ENCODE peak calls at places on chromosomes 5 and 9, in six cellular contexts. D is H9, Q is neuronal stem cell, K is IMR-90, Y is trophoblast cell, M is H1. S is an unnamed sample.

GRCh38 chr5:156326718-156327259 is at the start of gene SGCD:
- DNase-seq in D (no peak), Q (no peak), K (peak), Y (no peak), M (peak), S (peak)

GRCh38 chr9:126309427-126310179 is 17.0 kb upstream of the MVB12B start:
- DNase-seq in D (no peak), Q (no peak), K (no peak), Y (no peak), M (no peak), S (no peak)

GRCh38 chr9:133580416-133580738 is 28.8 kb downstream of the FAM163B start:
- DNase-seq in D (no peak), Q (no peak), K (no peak), Y (no peak), M (no peak), S (no peak)

GRCh38 chr5:137997726-137998213 is 35.1 kb downstream of the FAM13B start:
- DNase-seq in D (no peak), Q (no peak), K (peak), Y (no peak), M (no peak), S (peak)

GRCh38 chr5:14234204-14234603 is 91.1 kb downstream of the TRIO start:
- DNase-seq in D (no peak), Q (no peak), K (no peak), Y (peak), M (no peak), S (no peak)

GRCh38 chr5:87061046-87061445 is 206.6 kb upstream of the RASA1 start:
- DNase-seq in D (no peak), Q (no peak), K (peak), Y (no peak), M (no peak), S (no peak)

GRCh38 chr5:82584631-82585030 is 306.5 kb upstream of the RPS23 start:
- DNase-seq in D (no peak), Q (no peak), K (no peak), Y (no peak), M (no peak), S (no peak)

GRCh38 chr9:121613009-121613766 is 38.2 kb upstream of the DAB2IP start:
- DNase-seq in D (no peak), Q (no peak), K (no peak), Y (peak), M (no peak), S (peak)

GRCh38 chr9:90967171-90967570 is 165.6 kb downstream of the SYK start:
- DNase-seq in D (no peak), Q (no peak), K (no peak), Y (no peak), M (no peak), S (no peak)

GRCh38 chr9:126443144-126443543 is 116.5 kb downstream of the MVB12B start:
- DNase-seq in D (peak), Q (no peak), K (no peak), Y (no peak), M (no peak), S (no peak)

GRCh38 chr5:65076251-65076869 is 307.6 kb downstream of the CWC27 start:
- DNase-seq in D (peak), Q (no peak), K (peak), Y (peak), M (peak), S (peak)

GRCh38 chr9:132548971-132549649 is 33.3 kb upstream of the BARHL1 start:
- DNase-seq in D (no peak), Q (no peak), K (no peak), Y (no peak), M (no peak), S (peak)

GRCh38 chr9:5112109-5112592 is 73.3 kb downstream of the INSL6 start:
- DNase-seq in D (no peak), Q (no peak), K (no peak), Y (no peak), M (no peak), S (no peak)

GRCh38 chr9:118059520-118060278 is 355.5 kb downstream of the TLR4 start:
- DNase-seq in D (no peak), Q (peak), K (no peak), Y (peak), M (peak), S (peak)

GRCh38 chr9:82499337-82499736 is 510.8 kb downstream of the SPATA31D1 start:
- DNase-seq in D (no peak), Q (no peak), K (no peak), Y (no peak), M (no peak), S (no peak)

GRCh38 chr5:164013077-164013670 is 507.8 kb downstream of the MAT2B start:
- DNase-seq in D (peak), Q (peak), K (peak), Y (peak), M (peak), S (peak)

GRCh38 chr9:69818946-69819345 is 1.7 kb upstream of the CFAP95 start:
- DNase-seq in D (no peak), Q (no peak), K (peak), Y (no peak), M (no peak), S (peak)

GRCh38 chr5:11564716-11565115 is 339.5 kb downstream of the CTNND2 start:
- DNase-seq in D (no peak), Q (no peak), K (no peak), Y (no peak), M (no peak), S (no peak)

GRCh38 chr9:122498883-122499288 is 11.7 kb upstream of the OR1J2 start:
- DNase-seq in D (peak), Q (no peak), K (peak), Y (peak), M (peak), S (peak)

GRCh38 chr9:68538200-68538599 is 2.5 kb downstream of the TMEM252 start:
- DNase-seq in D (no peak), Q (no peak), K (peak), Y (no peak), M (no peak), S (peak)

GRCh38 chr5:163766936-163767670 is 261.7 kb downstream of the MAT2B start:
- DNase-seq in D (no peak), Q (no peak), K (no peak), Y (no peak), M (no peak), S (no peak)

GRCh38 chr5:116569999-116570398 is 4.6 kb downstream of the SEMA6A start:
- DNase-seq in D (no peak), Q (no peak), K (no peak), Y (no peak), M (no peak), S (no peak)

GRCh38 chr9:14994738-14995137 is 84.5 kb upstream of the FREM1 start:
- DNase-seq in D (no peak), Q (no peak), K (no peak), Y (no peak), M (no peak), S (no peak)

GRCh38 chr5:1413611-1414241 is 31.5 kb downstream of the SLC6A3 start:
- DNase-seq in D (no peak), Q (no peak), K (no peak), Y (no peak), M (no peak), S (no peak)

GRCh38 chr9:134378901-134379338 is 52.7 kb downstream of the RXRA start:
- DNase-seq in D (no peak), Q (no peak), K (peak), Y (peak), M (no peak), S (peak)

GRCh38 chr5:145984072-145984471 is 47.7 kb downstream of the SH3RF2 start:
- DNase-seq in D (no peak), Q (no peak), K (no peak), Y (peak), M (no peak), S (no peak)

GRCh38 chr5:76838481-76839261 is 11.1 kb upstream of the S100Z start:
- DNase-seq in D (no peak), Q (no peak), K (peak), Y (no peak), M (no peak), S (peak)

GRCh38 chr5:156584856-156585255 is 257.9 kb downstream of the SGCD start:
- DNase-seq in D (no peak), Q (no peak), K (no peak), Y (no peak), M (no peak), S (no peak)

GRCh38 chr9:93244510-93245436 is 60.8 kb downstream of the WNK2 start:
- DNase-seq in D (no peak), Q (no peak), K (no peak), Y (peak), M (no peak), S (no peak)

GRCh38 chr9:7848498-7848897 is 48.9 kb upstream of the DMAC1 start:
- DNase-seq in D (no peak), Q (no peak), K (no peak), Y (no peak), M (no peak), S (no peak)

GRCh38 chr5:6774673-6775327 is 61.6 kb downstream of the TENT4A start:
- DNase-seq in D (no peak), Q (no peak), K (no peak), Y (no peak), M (no peak), S (no peak)

GRCh38 chr5:41794478-41794877 is 75.7 kb downstream of the OXCT1 start:
- DNase-seq in D (no peak), Q (no peak), K (peak), Y (peak), M (no peak), S (peak)

GRCh38 chr5:132082329-132083023 is 8.9 kb downstream of the CSF2 start:
- DNase-seq in D (no peak), Q (no peak), K (no peak), Y (no peak), M (no peak), S (no peak)

GRCh38 chr5:178572617-178573016 is 17.6 kb downstream of the COL23A1 start:
- DNase-seq in D (no peak), Q (no peak), K (no peak), Y (no peak), M (no peak), S (no peak)
- H3K14ac ChIP-seq in D (no peak), Q (no peak), K (no peak), Y (no peak), M (no peak), S (no peak)

DNA sequence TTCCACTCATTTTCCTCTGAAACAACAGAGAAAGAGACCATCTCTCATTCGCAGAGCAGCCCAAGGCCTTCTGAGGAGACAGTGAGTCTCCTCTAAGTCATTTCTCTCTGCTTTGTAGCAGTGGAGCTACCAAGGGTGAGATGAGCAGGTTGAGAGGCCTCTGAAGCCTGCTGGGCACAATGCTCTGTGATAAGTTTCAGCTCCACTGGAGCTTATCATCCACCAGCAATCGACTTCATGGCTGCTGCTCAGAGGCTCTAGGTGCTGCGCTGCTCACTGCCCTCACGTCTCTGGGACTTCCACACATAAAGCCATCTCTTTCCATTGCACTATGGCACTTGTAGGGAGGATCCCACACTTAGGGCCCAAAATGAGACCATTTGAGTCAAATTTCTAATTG is 96.3 kb downstream of the CMYA5 start:
- DNase-seq in D (no peak), Q (no peak), K (no peak), Y (no peak), M (no peak), S (no peak)
- H2AFZ ChIP-seq in D (no peak), Q (peak), K (no peak), Y (no peak), M (no peak), S (no peak)

DNA sequence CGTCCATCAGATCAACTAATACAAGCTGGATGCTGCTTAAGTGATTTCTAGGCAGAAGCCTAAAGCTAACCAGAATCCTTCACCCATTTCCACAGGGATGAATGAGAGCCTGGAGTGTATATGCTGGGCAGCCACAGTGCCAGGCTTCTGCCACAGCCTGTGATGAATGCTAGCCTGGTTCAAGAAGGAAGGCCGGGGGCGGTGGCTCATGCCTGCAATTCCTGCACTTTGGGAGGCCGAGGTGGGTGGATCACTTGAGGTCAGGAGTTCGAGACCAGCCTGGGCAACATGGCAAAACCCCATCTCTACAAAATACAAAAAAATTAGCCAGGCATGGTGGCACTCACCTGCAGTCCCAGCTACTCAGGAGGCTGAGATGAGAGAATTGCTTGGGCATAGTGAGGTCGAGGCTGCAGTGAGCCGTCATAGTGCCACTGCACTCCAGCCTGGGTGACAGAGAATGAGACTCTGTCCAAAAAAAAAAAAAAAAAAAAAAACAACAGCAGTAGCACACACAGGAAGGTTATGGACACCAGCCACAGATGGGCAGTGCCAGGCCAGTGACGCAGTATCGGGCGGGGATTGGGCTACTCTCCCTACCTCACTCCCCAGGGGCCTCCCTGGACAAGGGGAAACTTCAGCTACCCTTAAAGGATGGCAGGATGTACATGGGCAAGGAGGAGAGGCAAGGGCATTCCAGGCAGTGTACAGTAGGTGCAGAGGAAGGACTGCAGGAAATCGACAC is 23.1 kb upstream of the HMCN2 start:
- DNase-seq in D (no peak), Q (no peak), K (no peak), Y (no peak), M (no peak), S (no peak)
- H3K14ac ChIP-seq in D (no peak), Q (no peak), K (no peak), Y (no peak), M (no peak), S (no peak)

GRCh38 chr5:122680623-122681350 is 94.1 kb upstream of the SNX2 start:
- DNase-seq in D (no peak), Q (no peak), K (no peak), Y (peak), M (no peak), S (no peak)
- H2AFZ ChIP-seq in D (no peak), Q (no peak), K (no peak), Y (no peak), M (peak), S (no peak)

DNA sequence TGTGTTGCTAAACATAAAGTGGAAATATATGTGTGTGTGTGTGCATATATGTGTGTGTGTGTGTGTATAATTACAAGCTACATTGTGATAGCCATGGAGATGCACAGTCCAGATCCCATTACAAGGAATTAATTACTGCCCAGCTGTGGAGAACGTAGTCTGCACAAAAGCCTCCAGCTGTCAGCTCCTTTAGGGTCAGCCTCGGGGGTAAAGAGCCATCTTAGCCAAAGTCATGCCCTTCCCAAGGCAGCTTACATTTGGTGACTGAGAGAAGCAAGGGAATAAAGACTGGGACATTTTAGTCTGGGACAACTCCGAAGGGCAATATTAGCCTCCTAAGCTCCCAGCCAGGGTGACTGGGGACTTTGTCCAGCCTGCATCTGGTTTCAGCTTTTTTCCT is 21.9 kb upstream of the FOCAD start:
- DNase-seq in D (no peak), Q (no peak), K (no peak), Y (no peak), M (no peak), S (no peak)
- H3K14ac ChIP-seq in D (no peak), Q (no peak), K (no peak), Y (no peak), M (no peak), S (no peak)

GRCh38 chr9:124482431-124483031 is 24.7 kb downstream of the NR5A1 start:
- DNase-seq in D (peak), Q (no peak), K (no peak), Y (peak), M (peak), S (no peak)
- H2AFZ ChIP-seq in D (no peak), Q (no peak), K (no peak), Y (no peak), M (peak), S (no peak)

DNA sequence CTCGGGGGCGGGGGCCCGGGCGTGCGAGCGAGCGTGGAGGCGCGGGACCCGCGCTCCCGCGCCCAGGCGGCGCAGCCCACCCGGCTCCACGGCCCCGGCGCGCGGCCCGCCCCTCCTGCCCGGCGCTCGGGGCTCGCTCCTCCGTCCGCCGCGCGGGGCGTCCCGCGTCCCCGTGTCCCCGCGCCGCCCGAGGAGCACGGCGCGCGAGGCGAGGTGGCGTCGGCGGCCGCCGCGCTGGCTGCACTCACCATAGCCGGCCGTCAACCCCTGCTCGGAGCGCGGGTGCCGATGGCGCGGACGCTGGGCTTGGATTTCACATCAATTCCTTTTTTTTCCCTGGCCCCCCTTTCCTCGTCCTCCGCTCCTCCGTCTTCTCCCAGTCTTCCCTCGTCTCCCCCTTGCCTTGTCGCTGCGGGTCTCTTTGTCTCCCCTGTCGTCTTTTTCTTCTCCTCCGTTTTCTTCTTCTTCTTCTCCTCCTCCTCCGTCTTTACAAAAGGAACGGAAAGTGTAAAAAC is 493 bp downstream of the PTCH1 start:
- DNase-seq in D (no peak), Q (no peak), K (no peak), Y (peak), M (no peak), S (no peak)
- H3K14ac ChIP-seq in D (no peak), Q (no peak), K (no peak), Y (peak), M (no peak), S (no peak)

GRCh38 chr5:68455216-68455615 is 239.7 kb downstream of the PIK3R1 start:
- DNase-seq in D (no peak), Q (no peak), K (no peak), Y (no peak), M (no peak), S (no peak)
- H2AFZ ChIP-seq in D (no peak), Q (no peak), K (no peak), Y (no peak), M (peak), S (no peak)

GRCh38 chr5:17105744-17106450 is 111.5 kb upstream of the BASP1 start:
- DNase-seq in D (no peak), Q (no peak), K (peak), Y (no peak), M (no peak), S (no peak)
- H3K14ac ChIP-seq in D (no peak), Q (peak), K (peak), Y (no peak), M (no peak), S (no peak)

GRCh38 chr5:125011014-125011413 is 264.6 kb upstream of the ZNF608 start:
- DNase-seq in D (no peak), Q (no peak), K (no peak), Y (no peak), M (no peak), S (peak)

GRCh38 chr5:125017796-125018195 is 271.4 kb upstream of the ZNF608 start:
- DNase-seq in D (no peak), Q (no peak), K (no peak), Y (peak), M (no peak), S (no peak)

GRCh38 chr5:125011982-125012381 is 265.5 kb upstream of the ZNF608 start:
- DNase-seq in D (no peak), Q (no peak), K (no peak), Y (no peak), M (no peak), S (no peak)

GRCh38 chr5:125011419-125011818 is 265.0 kb upstream of the ZNF608 start:
- DNase-seq in D (no peak), Q (no peak), K (no peak), Y (no peak), M (no peak), S (no peak)

GRCh38 chr5:125012727-125013451 is 266.4 kb upstream of the ZNF608 start:
- DNase-seq in D (no peak), Q (no peak), K (no peak), Y (no peak), M (no peak), S (no peak)
- H2AFZ ChIP-seq in D (no peak), Q (peak), K (no peak), Y (no peak), M (peak), S (no peak)

S was measured in mesenchymal stem cell.